ENCODE peak calls at places on chromosomes 3 and 15, in ten cellular contexts. B, H, M, Q, P, V, N, O, K and I are unnamed samples. For H3K4me1, the result is how much of the 10 kb centered on the place peaks cover.

GRCh38 chr3:62201438-62202035 is 171.8 kb downstream of the FEZF2 start:
- DNase-seq in B (no peak), V (no peak), P (no peak), N (no peak), M (peak), O (no peak), K (no peak), Q (no peak), H (peak), I (no peak)

GRCh38 chr3:156416846-156417581 is 137.9 kb downstream of the SSR3 start:
- DNase-seq in M (no peak), N (no peak), B (no peak), K (no peak), H (no peak), Q (no peak), P (no peak), O (no peak), V (no peak), I (no peak)

GRCh38 chr3:53318522-53318921 is 28.8 kb downstream of the DCP1A start:
- DNase-seq in P (no peak), M (peak), Q (no peak), H (no peak), O (no peak), N (no peak), K (no peak), V (no peak), B (no peak), I (no peak)

GRCh38 chr15:82763361-82764142 is 42.3 kb downstream of the FSD2 start:
- DNase-seq in P (no peak), M (no peak), H (no peak), N (no peak), K (no peak), O (no peak), B (no peak), V (no peak), Q (no peak), I (no peak)

GRCh38 chr3:43506644-43507043 is 115.2 kb downstream of the ANO10 start:
- DNase-seq in O (no peak), B (no peak), Q (no peak), K (no peak), H (no peak), P (no peak), M (no peak), N (no peak), V (no peak), I (no peak)

GRCh38 chr3:128588147-128588546 is 62.5 kb downstream of the RPN1 start:
- DNase-seq in H (no peak), N (no peak), Q (no peak), K (no peak), O (no peak), V (no peak), P (no peak), B (no peak), M (no peak), I (no peak)

GRCh38 chr15:50281427-50281826 is 15.9 kb upstream of the HDC start:
- DNase-seq in V (no peak), K (no peak), O (no peak), N (no peak), M (no peak), P (no peak), Q (no peak), H (no peak), B (no peak), I (no peak)

GRCh38 chr3:177335728-177336127 is 138.4 kb upstream of the TBL1XR1 start:
- DNase-seq in V (no peak), N (no peak), H (no peak), O (no peak), B (no peak), Q (no peak), M (peak), P (no peak), K (no peak), I (no peak)

GRCh38 chr3:125098929-125099328 is 43.1 kb upstream of the HEG1 start:
- DNase-seq in O (no peak), P (no peak), N (no peak), V (no peak), H (no peak), M (no peak), K (no peak), Q (no peak), B (no peak), I (no peak)

GRCh38 chr3:52688266-52688665 is 2.4 kb downstream of the GNL3 start:
- DNase-seq in Q (no peak), K (no peak), M (no peak), P (no peak), V (no peak), O (no peak), N (no peak), H (no peak), B (no peak), I (no peak)

GRCh38 chr15:41660235-41661077 is at the start of gene MGA:
- DNase-seq in P (peak), N (peak), Q (peak), B (peak), O (peak), H (peak), V (peak), M (peak), K (peak), I (peak)

GRCh38 chr3:61926913-61927312 is 365.5 kb downstream of the PTPRG start:
- DNase-seq in B (no peak), M (peak), N (no peak), O (no peak), Q (no peak), V (no peak), P (no peak), K (no peak), H (no peak), I (no peak)

GRCh38 chr15:85870216-85871014 is 75.7 kb upstream of the KLHL25 start:
- DNase-seq in P (no peak), H (no peak), O (no peak), K (no peak), M (no peak), N (no peak), Q (no peak), B (no peak), V (no peak), I (no peak)

GRCh38 chr3:48465531-48466378 is 19.2 kb downstream of the ATRIP start:
- DNase-seq in V (peak), P (peak), N (peak), K (peak), Q (peak), B (peak), M (peak), H (peak), O (peak), I (peak)

GRCh38 chr15:62979252-62979651 is 63.3 kb upstream of the TPM1 start:
- DNase-seq in M (peak), K (no peak), O (no peak), N (no peak), P (no peak), V (no peak), Q (no peak), B (no peak), H (no peak), I (no peak)

GRCh38 chr15:71250936-71251468 is 135.7 kb downstream of the THSD4 start:
- DNase-seq in M (no peak), V (no peak), Q (no peak), P (no peak), H (no peak), K (no peak), O (no peak), N (no peak), B (no peak), I (no peak)

GRCh38 chr3:7195934-7196333 is 335.0 kb downstream of the GRM7 start:
- DNase-seq in O (no peak), Q (no peak), K (no peak), P (no peak), H (no peak), M (no peak), V (no peak), B (no peak), N (no peak), I (no peak)

GRCh38 chr3:32132121-32132520 is 25.7 kb downstream of the GPD1L start:
- DNase-seq in N (no peak), V (no peak), O (no peak), M (no peak), K (no peak), P (no peak), H (no peak), B (no peak), Q (no peak), I (no peak)

GRCh38 chr3:129352045-129352444 is 73.4 kb downstream of the HMCES start:
- DNase-seq in K (no peak), H (peak), M (no peak), P (no peak), O (no peak), N (no peak), B (no peak), Q (no peak), V (no peak), I (no peak)

GRCh38 chr3:18425641-18426403 is 683 bp upstream of the SATB1 start:
- DNase-seq in O (no peak), H (no peak), M (no peak), N (peak), P (peak), V (peak), K (no peak), Q (no peak), B (no peak), I (no peak)

GRCh38 chr3:136120373-136121348 is 75.5 kb downstream of the MSL2 start:
- DNase-seq in K (no peak), O (no peak), M (peak), N (no peak), P (no peak), V (no peak), B (no peak), H (no peak), Q (no peak), I (no peak)

GRCh38 chr15:35690698-35691116 is 144.7 kb upstream of the DPH6 start:
- DNase-seq in N (no peak), M (peak), H (no peak), P (no peak), K (no peak), O (peak), B (no peak), V (peak), Q (peak), I (no peak)

GRCh38 chr15:40685376-40685775 is 9.6 kb upstream of the RAD51 start:
- DNase-seq in P (no peak), M (no peak), O (no peak), H (no peak), N (no peak), B (no peak), Q (no peak), K (no peak), V (no peak), I (no peak)

GRCh38 chr15:46441294-46442062 is 806.6 kb downstream of the SQOR start:
- DNase-seq in K (no peak), O (no peak), P (no peak), Q (no peak), H (no peak), M (no peak), B (no peak), N (no peak), V (no peak), I (no peak)

GRCh38 chr3:43659250-43659880 is 31.4 kb upstream of the ABHD5 start:
- DNase-seq in H (no peak), O (no peak), M (no peak), B (no peak), V (no peak), N (no peak), Q (no peak), K (no peak), P (no peak), I (no peak)

GRCh38 chr3:54954019-54954418 is 26.2 kb upstream of the LRTM1 start:
- DNase-seq in N (no peak), M (peak), O (no peak), P (no peak), Q (no peak), K (no peak), V (no peak), H (peak), B (no peak), I (no peak)

GRCh38 chr15:94858011-94858410 is 626.6 kb downstream of the MCTP2 start:
- DNase-seq in H (no peak), K (no peak), M (no peak), P (no peak), Q (no peak), N (no peak), B (no peak), V (no peak), O (no peak), I (no peak)

GRCh38 chr3:112126501-112126900 is 6.5 kb downstream of the GCSAM start:
- DNase-seq in P (no peak), H (no peak), M (peak), V (no peak), K (no peak), N (no peak), O (no peak), B (no peak), Q (no peak), I (no peak)

GRCh38 chr3:83224101-83224868 is 1462.8 kb upstream of the GBE1 start:
- DNase-seq in H (no peak), K (no peak), N (no peak), B (no peak), M (no peak), V (no peak), P (no peak), O (no peak), Q (no peak), I (no peak)

GRCh38 chr3:172546105-172546504 is 22.9 kb upstream of the TNFSF10 start:
- DNase-seq in M (no peak), B (no peak), K (no peak), Q (no peak), V (no peak), N (no peak), O (no peak), H (no peak), P (no peak), I (no peak)

GRCh38 chr3:1088503-1088902 is 4.3 kb upstream of the CNTN6 start:
- DNase-seq in O (no peak), M (no peak), H (no peak), V (no peak), B (no peak), Q (no peak), P (no peak), N (no peak), K (no peak), I (no peak)

GRCh38 chr3:189262746-189263145 is 91.0 kb downstream of the TPRG1 start:
- DNase-seq in H (no peak), M (no peak), B (peak), N (no peak), O (no peak), Q (no peak), K (no peak), P (no peak), V (peak), I (no peak)

GRCh38 chr15:40739042-40739441 is 16.0 kb downstream of the RMDN3 start:
- DNase-seq in Q (no peak), M (peak), B (no peak), H (no peak), V (no peak), K (no peak), P (no peak), O (no peak), N (no peak), I (no peak)

GRCh38 chr15:45106002-45106790 is 7.8 kb downstream of the DUOX2 start:
- DNase-seq in Q (no peak), P (no peak), H (no peak), B (no peak), V (no peak), O (no peak), K (no peak), N (peak), M (no peak), I (no peak)

GRCh38 chr3:126519506-126520455 is 2.2 kb upstream of the UROC1 start:
- DNase-seq in P (no peak), H (no peak), Q (no peak), V (peak), K (no peak), M (no peak), B (no peak), N (no peak), O (no peak), I (no peak)

DNA sequence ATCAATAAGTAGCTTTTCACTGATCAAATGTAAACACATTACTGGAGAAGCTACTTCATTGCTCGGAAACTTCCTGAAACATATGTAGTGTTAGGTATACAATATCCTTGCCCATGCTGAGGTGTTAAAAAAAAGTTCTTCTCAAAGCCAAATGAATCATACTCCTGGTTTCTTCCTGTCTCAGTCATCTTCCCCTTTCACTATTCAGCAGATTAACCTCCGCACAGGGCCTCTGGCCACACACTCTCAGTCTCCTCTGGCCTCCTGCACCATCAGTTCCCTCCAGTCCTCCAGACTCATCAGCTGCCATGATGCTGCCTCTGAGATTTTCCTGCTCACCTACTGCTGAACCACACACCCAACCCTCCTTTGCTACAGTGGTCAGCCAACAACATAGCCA is 70.5 kb upstream of the BOC start:
- DNase-seq in H (no peak), O (no peak), P (no peak), B (no peak), V (no peak), M (peak), Q (no peak), K (no peak), N (no peak), I (no peak)
- H3K4me1 ChIP-seq in H (under half), O (under half), P (under half), B (under half), V (under half), M (under half), Q (under half), K (under half), N (under half), I (under half)

GRCh38 chr3:65953301-65953812 is 85.4 kb downstream of the MAGI1 start:
- DNase-seq in P (peak), M (no peak), Q (no peak), B (no peak), K (peak), V (peak), O (peak), H (no peak), N (peak), I (no peak)
- TF ChIP-seq POLR2A in P (peak), M (no peak), Q (no peak), B (no peak), K (peak), V (no peak), O (no peak), H (no peak), N (no peak), I (no peak)

GRCh38 chr3:71621802-71622537 is 38.4 kb upstream of the FOXP1 start:
- DNase-seq in H (no peak), V (no peak), N (no peak), Q (no peak), M (no peak), B (peak), K (no peak), O (no peak), P (no peak), I (no peak)
- H3K4me1 ChIP-seq in H (under half), V (under half), N (under half), Q (under half), M (under half), B (under half), K (under half), O (under half), P (under half), I (under half)

GRCh38 chr3:190673157-190673556 is 159.3 kb downstream of the IL1RAP start:
- DNase-seq in H (no peak), B (no peak), M (peak), V (no peak), O (no peak), P (no peak), N (no peak), Q (no peak), K (no peak), I (no peak)

GRCh38 chr3:190677001-190677400 is 163.1 kb downstream of the IL1RAP start:
- DNase-seq in P (no peak), K (no peak), H (no peak), V (no peak), O (no peak), M (peak), N (no peak), B (no peak), Q (no peak), I (no peak)

GRCh38 chr3:190671658-190672057 is 157.8 kb downstream of the IL1RAP start:
- DNase-seq in O (no peak), Q (no peak), B (no peak), N (no peak), M (peak), H (no peak), P (no peak), V (no peak), K (no peak), I (no peak)

GRCh38 chr3:190676477-190676876 is 162.6 kb downstream of the IL1RAP start:
- DNase-seq in K (no peak), Q (no peak), M (peak), H (no peak), V (no peak), B (no peak), O (no peak), N (no peak), P (no peak), I (no peak)
- TF ChIP-seq POLR2A in K (no peak), Q (no peak), M (no peak), H (no peak), V (no peak), B (no peak), O (no peak), N (no peak), P (no peak), I (no peak)

GRCh38 chr15:67783303-67783702 is 42.0 kb upstream of the SKOR1 start:
- DNase-seq in K (no peak), M (no peak), Q (no peak), P (no peak), V (no peak), O (no peak), N (no peak), H (no peak), B (no peak), I (no peak)

GRCh38 chr15:67784856-67785430 is 40.4 kb upstream of the SKOR1 start:
- DNase-seq in O (no peak), K (no peak), N (no peak), P (no peak), Q (no peak), B (no peak), M (no peak), V (no peak), H (no peak), I (no peak)

GRCh38 chr15:67782592-67782991 is 42.7 kb upstream of the SKOR1 start:
- DNase-seq in O (no peak), V (no peak), Q (no peak), N (no peak), K (no peak), H (no peak), B (no peak), P (no peak), M (no peak), I (no peak)

GRCh38 chr15:67785431-67785830 is 39.9 kb upstream of the SKOR1 start:
- DNase-seq in O (no peak), K (no peak), Q (no peak), P (no peak), V (no peak), M (no peak), H (no peak), B (no peak), N (no peak), I (no peak)

GRCh38 chr15:67784057-67784781 is 41.1 kb upstream of the SKOR1 start:
- DNase-seq in M (no peak), K (no peak), V (no peak), Q (no peak), P (no peak), B (no peak), H (no peak), O (no peak), N (no peak), I (no peak)
- H3K4me1 ChIP-seq in M (under half), K (under half), V (under half), Q (under half), P (under half), B (under half), H (under half), O (under half), N (under half), I (under half)

GRCh38 chr3:10196389-10197052 is 31.8 kb downstream of the IRAK2 start:
- DNase-seq in N (no peak), M (peak), O (no peak), K (no peak), Q (no peak), P (no peak), B (peak), H (no peak), V (peak), I (no peak)

GRCh38 chr3:10198226-10198625 is 33.5 kb downstream of the IRAK2 start:
- DNase-seq in O (no peak), V (no peak), B (no peak), H (no peak), K (no peak), M (no peak), P (no peak), Q (no peak), N (no peak), I (no peak)

GRCh38 chr3:10195692-10196091 is 31.0 kb downstream of the IRAK2 start:
- DNase-seq in H (no peak), B (no peak), N (no peak), Q (no peak), V (peak), O (no peak), K (no peak), P (no peak), M (no peak), I (no peak)

GRCh38 chr3:10194328-10195071 is 29.8 kb downstream of the IRAK2 start:
- DNase-seq in N (no peak), V (peak), Q (no peak), M (no peak), B (no peak), P (no peak), H (no peak), O (no peak), K (peak), I (no peak)

DNA sequence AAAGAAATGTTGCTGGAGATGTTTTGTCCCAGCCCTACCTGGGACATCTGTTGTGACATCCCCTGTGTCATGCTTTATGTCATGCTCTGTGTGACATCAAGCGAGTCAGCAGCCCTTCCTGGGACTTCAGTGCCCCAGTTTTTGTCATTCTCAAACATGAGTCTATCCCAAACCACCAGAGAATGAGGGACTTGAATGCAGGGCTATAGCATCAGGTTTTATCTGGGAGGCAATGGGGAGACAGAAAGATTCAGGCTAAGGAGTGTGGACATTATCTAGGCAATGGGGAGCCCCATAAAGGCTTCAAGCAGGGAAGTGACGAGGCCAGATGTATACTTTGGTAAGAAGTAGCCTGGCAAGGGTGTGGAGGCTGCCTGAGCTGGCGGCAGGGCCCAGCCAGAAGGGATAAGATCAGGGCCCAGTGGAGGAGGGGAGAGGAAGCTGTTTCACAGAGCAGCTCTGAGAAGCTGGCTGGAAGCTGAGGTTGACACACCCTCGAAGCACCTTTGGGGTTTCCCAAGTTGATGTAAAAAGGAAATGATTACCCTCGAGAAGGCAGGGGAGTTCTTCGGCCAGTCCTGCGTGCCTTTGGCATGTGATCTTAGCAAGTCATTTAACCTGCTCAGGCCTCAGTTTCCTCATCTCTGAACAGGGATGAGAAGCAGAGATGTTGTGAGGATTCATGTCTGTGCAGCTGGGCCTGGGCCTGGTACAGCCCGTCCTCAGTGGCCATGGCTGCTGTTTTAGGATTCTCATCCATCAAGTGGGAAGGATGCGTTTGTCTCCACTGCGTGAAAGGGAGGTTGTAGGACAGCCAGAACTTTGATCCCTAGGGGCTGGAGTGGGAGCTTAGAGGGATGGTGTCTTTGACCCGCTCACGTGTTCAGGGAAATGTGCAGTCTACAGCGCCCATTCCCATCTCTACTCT is 34.3 kb downstream of the IRAK2 start:
- DNase-seq in Q (no peak), B (no peak), V (no peak), H (peak), K (peak), O (no peak), P (no peak), M (peak), N (peak), I (no peak)
- TF ChIP-seq POLR2A in Q (no peak), B (no peak), V (no peak), H (no peak), K (no peak), O (no peak), P (no peak), M (no peak), N (no peak), I (no peak)